ENCODE peak calls at places on chromosomes 6 and 20, in four cellular contexts. T is AG08396, H is nephron progenitor cell, P is right cardiac atrium. O is an unnamed sample.

GRCh38 chr6:83270971-83271714 is 78.0 kb downstream of the RWDD2A start:
- DNase-seq in T (peak), H (no peak), P (no peak), O (no peak)

GRCh38 chr6:132730560-132730959 is 16.7 kb upstream of the VNN1 start:
- DNase-seq in H (no peak), P (no peak), T (peak), O (no peak)

GRCh38 chr6:21596379-21597242 is 3.1 kb downstream of the SOX4 start:
- DNase-seq in P (peak), H (peak), T (peak), O (peak)

GRCh38 chr6:112802154-112802553 is 455.0 kb downstream of the RFPL4B start:
- DNase-seq in T (peak), P (no peak), H (no peak), O (no peak)

GRCh38 chr20:62277253-62277652 is 25.5 kb upstream of the ADRM1 start:
- DNase-seq in H (no peak), T (no peak), P (no peak), O (no peak)

GRCh38 chr20:32762754-32763201 is 593 bp downstream of the DNMT3B start:
- DNase-seq in H (peak), T (peak), P (peak), O (no peak)

GRCh38 chr6:41695825-41696224 is 39.6 kb downstream of the TFEB start:
- DNase-seq in P (no peak), T (no peak), H (no peak), O (no peak)

GRCh38 chr6:40512340-40512739 is 74.8 kb downstream of the LRFN2 start:
- DNase-seq in T (no peak), P (no peak), H (no peak), O (no peak)

GRCh38 chr20:63328716-63329275 is 32.4 kb downstream of the CHRNA4 start:
- DNase-seq in T (no peak), P (peak), H (no peak), O (no peak)

GRCh38 chr20:189611-190010 is at the start of gene DEFB128:
- DNase-seq in P (no peak), H (no peak), T (no peak), O (no peak)

GRCh38 chr6:164401871-164402270 is 907.5 kb downstream of the C6orf118 start:
- DNase-seq in P (no peak), H (no peak), T (no peak), O (no peak)

GRCh38 chr6:142326539-142326938 is 24.7 kb downstream of the ADGRG6 start:
- DNase-seq in T (no peak), P (no peak), H (no peak), O (no peak)

GRCh38 chr6:141110486-141110885 is 1022.2 kb upstream of the GJE1 start:
- DNase-seq in P (peak), T (peak), H (no peak), O (no peak)

GRCh38 chr6:123564363-123564762 is 72.4 kb downstream of the TRDN start:
- DNase-seq in P (no peak), T (no peak), H (no peak), O (no peak)

GRCh38 chr6:166512567-166512966 is 73.9 kb downstream of the RAMACL start:
- DNase-seq in T (no peak), P (no peak), H (no peak), O (no peak)

GRCh38 chr20:33846291-33846916 is 35.3 kb downstream of the CHMP4B start:
- DNase-seq in H (no peak), P (peak), T (no peak), O (peak)

GRCh38 chr6:43086022-43086658 is 10.0 kb downstream of the PTK7 start:
- DNase-seq in T (no peak), H (peak), P (no peak), O (no peak)

GRCh38 chr20:50689864-50690263 is 1.5 kb downstream of the RIPOR3 start:
- DNase-seq in P (no peak), T (peak), H (no peak), O (no peak)

GRCh38 chr6:84788689-84789088 is 24.3 kb upstream of the TBX18 start:
- DNase-seq in P (no peak), T (no peak), H (no peak), O (no peak)

GRCh38 chr20:32672982-32673727 is 586 bp downstream of the C20orf203 start:
- DNase-seq in P (no peak), T (no peak), H (no peak), O (no peak)

GRCh38 chr6:145206247-145206907 is 528.9 kb downstream of the EPM2A start:
- DNase-seq in H (no peak), T (peak), P (no peak), O (no peak)

GRCh38 chr20:46994341-46994740 is 99.7 kb downstream of the EYA2 start:
- DNase-seq in P (no peak), H (no peak), T (no peak), O (no peak)

GRCh38 chr6:81590314-81590691 is 162.2 kb downstream of the TENT5A start:
- DNase-seq in T (no peak), H (no peak), P (no peak), O (no peak)

GRCh38 chr6:70292144-70292543 is 10.7 kb downstream of the COL9A1 start:
- DNase-seq in H (no peak), P (no peak), T (no peak), O (no peak)